ENCODE peak calls at places on chromosomes 1 and 21, in eight cellular contexts. A, Z, O, P, X, C, D and B are unnamed samples.

GRCh38 chr1:37794372-37795339 is 1.0 kb downstream of the MANEAL start:
- DNase-seq in A (no peak), Z (no peak), O (no peak), P (no peak), X (no peak), C (peak; percentile 64), D (no peak), B (no peak)

GRCh38 chr1:50959913-50960844 is at the start of gene FAF1:
- DNase-seq in A (peak; percentile 97), Z (peak; percentile 95), O (peak; percentile 98), P (peak; percentile 97), X (peak; percentile 98), C (peak; percentile 99), D (peak; percentile 99), B (peak; percentile 95)

GRCh38 chr1:198829948-198830347 is 191.1 kb downstream of the PTPRC start:
- DNase-seq in A (peak; percentile 15), Z (no peak), O (no peak), P (no peak), X (no peak), C (no peak), D (no peak), B (no peak)

GRCh38 chr1:177659259-177659658 is 310.6 kb downstream of the SEC16B start:
- DNase-seq in A (no peak), Z (no peak), O (no peak), P (no peak), X (no peak), C (no peak), D (no peak), B (no peak)

GRCh38 chr1:205057808-205058575 is 15.0 kb downstream of the CNTN2 start:
- DNase-seq in A (no peak), Z (no peak), O (no peak), P (no peak), X (peak; percentile 49), C (no peak), D (no peak), B (no peak)

GRCh38 chr1:235024045-235024439 is 104.6 kb downstream of the TOMM20 start:
- DNase-seq in A (no peak), Z (no peak), O (peak; percentile 35), P (no peak), X (peak; percentile 2), C (no peak), D (no peak), B (no peak)

GRCh38 chr21:40176732-40177131 is 309.5 kb downstream of the PCP4 start:
- DNase-seq in A (no peak), Z (no peak), O (no peak), P (no peak), X (no peak), C (no peak), D (no peak), B (no peak)

GRCh38 chr1:107741242-107741641 is 223.7 kb downstream of the VAV3 start:
- DNase-seq in A (no peak), Z (no peak), O (no peak), P (no peak), X (no peak), C (no peak), D (no peak), B (no peak)

GRCh38 chr1:109160054-109160840 is 46.3 kb downstream of the ELAPOR1 start:
- DNase-seq in A (no peak), Z (no peak), O (no peak), P (no peak), X (no peak), C (no peak), D (no peak), B (no peak)

GRCh38 chr1:85019989-85020388 is 23.1 kb upstream of the MCOLN2 start:
- DNase-seq in A (no peak), Z (no peak), O (no peak), P (no peak), X (no peak), C (no peak), D (no peak), B (no peak)

GRCh38 chr1:34792424-34792823 is 375 bp upstream of the GJA4 start:
- DNase-seq in A (no peak), Z (no peak), O (no peak), P (no peak), X (no peak), C (no peak), D (no peak), B (no peak)

GRCh38 chr1:3942416-3943122 is 42.5 kb upstream of the C1orf174 start:
- DNase-seq in A (no peak), Z (no peak), O (no peak), P (no peak), X (no peak), C (no peak), D (no peak), B (no peak)

GRCh38 chr21:41888749-41889376 is 9.7 kb upstream of the PRDM15 start:
- DNase-seq in A (no peak), Z (peak; percentile 19), O (peak; percentile 91), P (no peak), X (no peak), C (no peak), D (no peak), B (no peak)

GRCh38 chr1:164725401-164725800 is 166.4 kb downstream of the PBX1 start:
- DNase-seq in A (no peak), Z (no peak), O (peak; percentile 28), P (no peak), X (no peak), C (no peak), D (no peak), B (no peak)

GRCh38 chr1:7375329-7375728 is 395.8 kb upstream of the VAMP3 start:
- DNase-seq in A (no peak), Z (no peak), O (no peak), P (no peak), X (peak; percentile 28), C (peak; percentile 23), D (peak; percentile 61), B (no peak)

GRCh38 chr1:109889094-109889493 is 21.6 kb upstream of the CSF1 start:
- DNase-seq in A (no peak), Z (no peak), O (no peak), P (no peak), X (no peak), C (no peak), D (no peak), B (no peak)

GRCh38 chr1:248850124-248850523 is 8.8 kb downstream of the ZNF692 start:
- DNase-seq in A (no peak), Z (no peak), O (no peak), P (no peak), X (no peak), C (peak; percentile 57), D (no peak), B (no peak)

DNA sequence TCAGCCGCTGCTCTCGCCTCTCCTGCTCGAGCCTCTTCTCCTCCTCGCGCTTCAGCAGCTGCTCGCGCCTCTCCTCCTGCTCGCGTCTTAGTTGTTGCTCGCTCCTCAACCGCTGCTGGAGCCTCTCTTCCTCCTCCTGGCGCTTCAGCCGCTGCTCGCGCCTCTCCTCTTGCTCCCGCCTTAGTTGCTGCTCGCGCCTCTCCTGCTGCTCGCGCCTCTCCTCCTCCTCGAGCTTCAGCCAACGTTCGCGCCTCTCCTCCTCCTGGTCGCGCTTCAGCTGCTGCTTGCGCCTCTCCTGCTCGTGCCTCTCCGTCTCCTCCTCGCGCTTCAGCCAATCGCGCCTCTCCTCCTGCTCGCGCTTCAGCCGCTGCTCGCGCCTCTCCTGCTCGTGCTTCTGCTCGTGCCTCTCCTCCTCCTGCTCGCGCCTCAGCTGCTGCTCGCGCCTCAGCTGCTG is 3.7 kb downstream of the TCHH start:
- DNase-seq in A (no peak), Z (no peak), O (no peak), P (no peak), X (no peak), C (no peak), D (no peak), B (peak; percentile 68)
- H3K4me1 ChIP-seq in A (no peaks in the 10 kb centered on the region), Z (peaks cover 34% of the 10 kb centered on the region), O (peaks cover 12% of the 10 kb centered on the region), P (peaks cover 42% of the 10 kb centered on the region), X (peaks cover 39% of the 10 kb centered on the region), C (peaks cover 33% of the 10 kb centered on the region), D (peaks cover 47% of the 10 kb centered on the region), B (peaks cover 12% of the 10 kb centered on the region)

DNA sequence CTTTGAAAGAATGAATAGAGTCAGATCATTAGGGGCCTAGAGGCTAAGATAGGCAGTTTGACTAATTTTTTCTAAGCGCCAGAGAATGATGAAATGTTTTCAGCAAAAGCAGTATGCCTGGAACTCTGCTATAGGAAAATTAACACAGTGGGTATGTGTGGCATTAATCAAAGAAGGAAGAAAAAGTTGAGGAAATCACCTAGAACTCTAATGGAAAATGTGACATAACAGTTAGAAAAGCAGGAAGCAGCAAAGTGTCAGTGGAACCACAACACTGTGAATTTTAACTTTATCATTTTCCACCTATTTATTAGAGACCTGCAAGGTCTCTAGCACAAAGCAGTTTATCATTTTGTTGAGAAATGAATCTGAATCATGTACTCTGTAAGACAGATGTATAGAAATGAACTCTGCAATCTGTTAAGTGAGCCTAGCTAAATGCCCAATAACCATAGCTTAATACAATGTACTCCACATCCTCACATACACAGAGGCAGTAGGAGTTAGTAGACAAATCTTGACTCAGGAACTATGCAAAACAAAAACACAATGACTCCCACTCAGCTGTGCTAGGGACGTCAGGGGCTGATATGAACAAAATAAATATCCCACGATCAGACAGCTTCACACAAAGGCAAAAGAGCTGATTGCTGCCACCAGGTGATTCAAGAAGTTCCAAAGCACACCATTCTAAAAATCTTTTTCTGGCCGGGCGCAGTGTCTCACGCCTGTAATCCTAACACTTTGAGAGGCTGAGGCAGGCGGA is 500.7 kb upstream of the NFIA start:
- DNase-seq in A (no peak), Z (no peak), O (no peak), P (no peak), X (no peak), C (no peak), D (no peak), B (no peak)
- TF ChIP-seq CTCF in A (no peak), Z (no peak), O (no peak), P (no peak), X (no peak), C (no peak), D (no peak), B (no peak)

GRCh38 chr1:36284517-36284916 is 21.7 kb upstream of the SH3D21 start:
- DNase-seq in A (no peak), Z (no peak), O (no peak), P (no peak), X (no peak), C (no peak), D (no peak), B (no peak)
- H3K27ac ChIP-seq in A (peak overlapping the region; percentile 78), Z (no peak overlapping the region), O (no peak overlapping the region), P (no peak overlapping the region), X (peak overlapping the region; percentile 54), C (no peak overlapping the region), D (no peak overlapping the region), B (peak overlapping the region; percentile 9)

DNA sequence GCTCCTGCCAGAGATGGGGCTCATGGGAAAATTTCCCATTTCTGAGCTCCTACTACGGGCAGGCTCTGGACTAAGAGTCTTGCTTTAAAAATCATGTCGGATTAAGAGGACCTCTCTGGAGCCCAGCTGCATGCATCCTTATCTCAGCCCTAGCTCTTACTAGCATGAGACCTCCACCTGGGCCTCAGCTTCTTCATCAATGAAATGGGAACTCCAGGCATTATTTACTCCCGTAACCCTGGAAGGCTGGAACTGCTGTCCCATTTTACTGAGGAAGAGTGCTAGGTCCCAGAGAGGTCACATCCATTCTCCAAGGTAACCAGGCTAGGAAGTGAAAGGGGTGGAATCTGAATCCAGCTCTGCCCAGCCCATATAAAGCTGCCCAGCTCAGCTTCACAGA is 6.2 kb downstream of the COL8A2 start:
- DNase-seq in A (no peak), Z (no peak), O (no peak), P (no peak), X (no peak), C (no peak), D (no peak), B (no peak)
- H3K4me1 ChIP-seq in A (no peaks in the 10 kb centered on the region), Z (peaks cover 27% of the 10 kb centered on the region), O (no peaks in the 10 kb centered on the region), P (peaks cover 81% of the 10 kb centered on the region), X (peaks cover 28% of the 10 kb centered on the region), C (peaks cover 12% of the 10 kb centered on the region), D (peaks cover 19% of the 10 kb centered on the region), B (no peaks in the 10 kb centered on the region)